ENCODE peak calls at places on chromosome 6, in nine cellular contexts. One of them, this sample, is unnamed.

GRCh38 chr6:81987293-81987692 is 234.8 kb upstream of the TENT5A start:
- DNase-seq in SK-N-SH: no peak
- DNase-seq in WTC11: no peak
- DNase-seq in type B pancreatic cell: no peak
- DNase-seq in heart left ventricle: no peak
- DNase-seq in glutamatergic neuron: no peak
- DNase-seq in cardiac muscle cell: no peak
- DNase-seq in fibroblast of mammary gland: no peak
- DNase-seq in psoas muscle: no peak
- DNase-seq in this sample: no peak

GRCh38 chr6:15096894-15097837 is 148.7 kb upstream of the JARID2 start:
- DNase-seq in psoas muscle: no peak
- DNase-seq in cardiac muscle cell: no peak
- DNase-seq in SK-N-SH: no peak
- DNase-seq in glutamatergic neuron: no peak
- DNase-seq in fibroblast of mammary gland: no peak
- DNase-seq in heart left ventricle: no peak
- DNase-seq in type B pancreatic cell: no peak
- DNase-seq in WTC11: no peak
- DNase-seq in this sample: no peak

GRCh38 chr6:47483853-47484546 is 6.4 kb downstream of the CD2AP start:
- DNase-seq in psoas muscle: no peak
- DNase-seq in fibroblast of mammary gland: peak; percentile 71
- DNase-seq in heart left ventricle: no peak
- DNase-seq in WTC11: no peak
- DNase-seq in SK-N-SH: no peak
- DNase-seq in type B pancreatic cell: no peak
- DNase-seq in glutamatergic neuron: no peak
- DNase-seq in cardiac muscle cell: no peak
- DNase-seq in this sample: no peak

GRCh38 chr6:39080246-39080875 is 31.8 kb downstream of the GLP1R start:
- DNase-seq in cardiac muscle cell: no peak
- DNase-seq in WTC11: no peak
- DNase-seq in heart left ventricle: no peak
- DNase-seq in glutamatergic neuron: no peak
- DNase-seq in type B pancreatic cell: peak; percentile 43
- DNase-seq in fibroblast of mammary gland: no peak
- DNase-seq in SK-N-SH: no peak
- DNase-seq in psoas muscle: no peak
- DNase-seq in this sample: no peak

GRCh38 chr6:152309006-152309405 is 328.2 kb downstream of the SYNE1 start:
- DNase-seq in fibroblast of mammary gland: no peak
- DNase-seq in glutamatergic neuron: no peak
- DNase-seq in SK-N-SH: no peak
- DNase-seq in cardiac muscle cell: no peak
- DNase-seq in WTC11: no peak
- DNase-seq in type B pancreatic cell: no peak
- DNase-seq in psoas muscle: no peak
- DNase-seq in heart left ventricle: no peak
- DNase-seq in this sample: no peak

GRCh38 chr6:24910850-24911712 is 24.7 kb downstream of the RIPOR2 start:
- DNase-seq in WTC11: peak; percentile 69
- DNase-seq in heart left ventricle: peak; percentile 74
- DNase-seq in fibroblast of mammary gland: peak; percentile 27
- DNase-seq in SK-N-SH: peak; percentile 81
- DNase-seq in psoas muscle: peak; percentile 66
- DNase-seq in cardiac muscle cell: peak; percentile 85
- DNase-seq in type B pancreatic cell: peak; percentile 75
- DNase-seq in glutamatergic neuron: peak; percentile 87
- DNase-seq in this sample: peak; percentile 86

GRCh38 chr6:119024111-119024510 is 54.4 kb downstream of the FAM184A start:
- DNase-seq in cardiac muscle cell: no peak
- DNase-seq in type B pancreatic cell: no peak
- DNase-seq in SK-N-SH: no peak
- DNase-seq in fibroblast of mammary gland: no peak
- DNase-seq in heart left ventricle: no peak
- DNase-seq in WTC11: no peak
- DNase-seq in glutamatergic neuron: no peak
- DNase-seq in psoas muscle: no peak
- DNase-seq in this sample: no peak

GRCh38 chr6:12047792-12048432 is 35.8 kb downstream of the HIVEP1 start:
- DNase-seq in WTC11: no peak
- DNase-seq in glutamatergic neuron: no peak
- DNase-seq in SK-N-SH: no peak
- DNase-seq in type B pancreatic cell: no peak
- DNase-seq in fibroblast of mammary gland: no peak
- DNase-seq in psoas muscle: no peak
- DNase-seq in cardiac muscle cell: no peak
- DNase-seq in heart left ventricle: no peak
- DNase-seq in this sample: no peak

GRCh38 chr6:24359640-24360454 is 2.0 kb upstream of the DCDC2 start:
- DNase-seq in fibroblast of mammary gland: peak; percentile 54
- DNase-seq in glutamatergic neuron: peak; percentile 93
- DNase-seq in type B pancreatic cell: peak; percentile 88
- DNase-seq in cardiac muscle cell: peak; percentile 86
- DNase-seq in WTC11: peak; percentile 96
- DNase-seq in heart left ventricle: peak; percentile 26
- DNase-seq in SK-N-SH: peak; percentile 88
- DNase-seq in psoas muscle: peak; percentile 66
- DNase-seq in this sample: peak; percentile 92

DNA sequence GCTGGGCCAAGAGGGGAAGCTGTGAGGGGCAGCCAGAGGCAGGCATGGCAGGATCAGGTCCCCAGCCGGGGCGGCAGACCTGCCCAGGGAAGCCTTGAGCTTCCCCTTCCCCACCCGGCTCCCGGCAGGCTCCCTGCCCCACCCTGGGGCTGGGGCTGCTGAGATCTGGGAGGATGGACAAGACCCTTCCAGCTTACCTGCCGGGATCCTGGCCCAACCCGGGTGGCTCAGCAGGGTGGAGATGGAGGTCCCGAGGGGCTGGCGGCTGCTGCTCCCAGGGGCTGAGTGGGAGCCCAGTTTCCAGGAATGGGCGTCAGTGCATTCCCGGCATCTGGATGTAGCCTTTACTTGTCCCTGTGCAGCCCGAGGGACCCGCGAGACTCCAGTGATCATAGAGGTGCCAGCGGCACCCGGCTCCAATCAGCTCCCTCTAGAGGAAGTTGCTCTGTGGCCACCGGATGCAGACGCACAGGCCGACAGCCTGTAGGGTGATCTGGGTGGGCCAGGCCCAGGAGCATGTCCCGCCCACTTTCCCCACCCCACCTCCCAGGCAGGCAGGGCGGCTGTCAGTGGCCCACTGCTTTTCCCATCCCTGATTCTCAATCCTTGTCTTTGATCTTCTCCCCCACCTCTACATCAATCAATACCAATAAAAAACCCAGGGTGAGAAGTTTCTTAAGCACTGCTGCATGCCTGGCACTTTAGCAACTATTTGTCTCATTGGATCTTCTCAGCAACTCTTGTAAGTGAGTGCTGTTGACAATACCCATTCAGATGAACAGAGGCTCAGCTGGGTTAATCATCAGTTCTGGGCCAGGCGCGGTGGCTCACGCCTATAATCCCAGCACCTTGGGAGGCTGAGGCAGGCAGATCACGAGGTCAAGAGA is at the start of gene BAK1:
- DNase-seq in glutamatergic neuron: peak; percentile 89
- DNase-seq in fibroblast of mammary gland: peak; percentile 85
- DNase-seq in SK-N-SH: peak; percentile 97
- DNase-seq in cardiac muscle cell: peak; percentile 94
- DNase-seq in psoas muscle: peak; percentile 89
- DNase-seq in heart left ventricle: peak; percentile 93
- DNase-seq in type B pancreatic cell: peak; percentile 84
- DNase-seq in WTC11: peak; percentile 91
- DNase-seq in this sample: peak; percentile 94
- TF ChIP-seq CTCF in glutamatergic neuron: peak; percentile 55
- TF ChIP-seq CTCF in fibroblast of mammary gland: peak; percentile 40
- TF ChIP-seq CTCF in SK-N-SH: peak; percentile 52
- TF ChIP-seq CTCF in cardiac muscle cell: peak; percentile 58
- TF ChIP-seq CTCF in psoas muscle: peak; percentile 46
- TF ChIP-seq CTCF in heart left ventricle: peak; percentile 20
- TF ChIP-seq CTCF in type B pancreatic cell: peak; percentile 65
- TF ChIP-seq CTCF in WTC11: no peak
- TF ChIP-seq CTCF in this sample: peak; percentile 64

DNA sequence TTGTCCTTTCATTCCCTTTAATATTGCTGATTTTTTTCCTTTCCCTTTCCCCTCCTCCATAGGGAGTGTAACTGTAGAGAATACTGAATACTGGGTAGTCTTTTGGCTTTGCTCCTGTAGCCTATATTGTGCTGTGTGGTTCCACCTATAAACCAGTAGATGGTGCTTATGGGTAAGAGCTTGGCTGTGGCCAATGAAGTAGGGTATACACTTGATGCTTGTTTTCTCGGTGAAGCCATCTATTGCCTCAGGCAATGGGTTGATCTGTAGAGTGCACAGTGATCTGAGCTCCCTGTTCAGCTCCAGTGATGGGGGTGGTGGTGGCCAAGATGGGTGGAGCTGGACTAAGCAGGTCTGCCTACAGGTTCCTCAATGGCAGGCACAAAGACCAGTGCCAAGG is 203.3 kb upstream of the IMPG1 start:
- DNase-seq in fibroblast of mammary gland: no peak
- DNase-seq in WTC11: no peak
- DNase-seq in glutamatergic neuron: no peak
- DNase-seq in cardiac muscle cell: no peak
- DNase-seq in SK-N-SH: peak; percentile 1
- DNase-seq in type B pancreatic cell: no peak
- DNase-seq in heart left ventricle: no peak
- DNase-seq in psoas muscle: no peak
- DNase-seq in this sample: no peak
- TF ChIP-seq CTCF in fibroblast of mammary gland: no peak
- TF ChIP-seq CTCF in WTC11: no peak
- TF ChIP-seq CTCF in glutamatergic neuron: no peak
- TF ChIP-seq CTCF in cardiac muscle cell: no peak
- TF ChIP-seq CTCF in SK-N-SH: peak; percentile 16
- TF ChIP-seq CTCF in type B pancreatic cell: no peak
- TF ChIP-seq CTCF in heart left ventricle: no peak
- TF ChIP-seq CTCF in psoas muscle: no peak
- TF ChIP-seq CTCF in this sample: no peak

GRCh38 chr6:6696867-6697531 is 108.5 kb downstream of the LY86 start:
- DNase-seq in fibroblast of mammary gland: peak; percentile 78
- DNase-seq in type B pancreatic cell: no peak
- DNase-seq in psoas muscle: peak; percentile 46
- DNase-seq in cardiac muscle cell: peak; percentile 88
- DNase-seq in SK-N-SH: peak; percentile 45
- DNase-seq in WTC11: peak; percentile 79
- DNase-seq in heart left ventricle: peak; percentile 64
- DNase-seq in glutamatergic neuron: peak; percentile 66
- DNase-seq in this sample: no peak

GRCh38 chr6:6695711-6696048 is 107.2 kb downstream of the LY86 start:
- DNase-seq in cardiac muscle cell: no peak
- DNase-seq in type B pancreatic cell: no peak
- DNase-seq in psoas muscle: no peak
- DNase-seq in SK-N-SH: no peak
- DNase-seq in fibroblast of mammary gland: peak; percentile 67
- DNase-seq in glutamatergic neuron: no peak
- DNase-seq in heart left ventricle: no peak
- DNase-seq in WTC11: no peak
- DNase-seq in this sample: no peak

GRCh38 chr6:6694825-6695710 is 106.5 kb downstream of the LY86 start:
- DNase-seq in psoas muscle: no peak
- DNase-seq in fibroblast of mammary gland: no peak
- DNase-seq in type B pancreatic cell: no peak
- DNase-seq in glutamatergic neuron: no peak
- DNase-seq in heart left ventricle: peak; percentile 60
- DNase-seq in WTC11: peak; percentile 63
- DNase-seq in SK-N-SH: no peak
- DNase-seq in cardiac muscle cell: peak; percentile 24
- DNase-seq in this sample: no peak

GRCh38 chr6:6697620-6698019 is 109.1 kb downstream of the LY86 start:
- DNase-seq in WTC11: no peak
- DNase-seq in psoas muscle: no peak
- DNase-seq in glutamatergic neuron: no peak
- DNase-seq in cardiac muscle cell: no peak
- DNase-seq in SK-N-SH: no peak
- DNase-seq in type B pancreatic cell: no peak
- DNase-seq in heart left ventricle: no peak
- DNase-seq in fibroblast of mammary gland: no peak
- DNase-seq in this sample: no peak

GRCh38 chr6:6694368-6694780 is 105.9 kb downstream of the LY86 start:
- DNase-seq in psoas muscle: no peak
- DNase-seq in heart left ventricle: no peak
- DNase-seq in SK-N-SH: no peak
- DNase-seq in glutamatergic neuron: no peak
- DNase-seq in WTC11: peak; percentile 50
- DNase-seq in cardiac muscle cell: no peak
- DNase-seq in type B pancreatic cell: no peak
- DNase-seq in fibroblast of mammary gland: no peak
- DNase-seq in this sample: no peak
- TF ChIP-seq CTCF in psoas muscle: no peak
- TF ChIP-seq CTCF in heart left ventricle: no peak
- TF ChIP-seq CTCF in SK-N-SH: no peak
- TF ChIP-seq CTCF in glutamatergic neuron: peak; percentile 10
- TF ChIP-seq CTCF in WTC11: no peak
- TF ChIP-seq CTCF in cardiac muscle cell: no peak
- TF ChIP-seq CTCF in type B pancreatic cell: no peak
- TF ChIP-seq CTCF in fibroblast of mammary gland: no peak
- TF ChIP-seq CTCF in this sample: no peak

GRCh38 chr6:36656441-36656840 is 22.1 kb upstream of the CDKN1A start:
- DNase-seq in heart left ventricle: no peak
- DNase-seq in psoas muscle: no peak
- DNase-seq in fibroblast of mammary gland: no peak
- DNase-seq in type B pancreatic cell: no peak
- DNase-seq in glutamatergic neuron: no peak
- DNase-seq in SK-N-SH: no peak
- DNase-seq in WTC11: no peak
- DNase-seq in cardiac muscle cell: no peak
- DNase-seq in this sample: no peak

GRCh38 chr6:36659271-36659670 is 19.2 kb upstream of the CDKN1A start:
- DNase-seq in SK-N-SH: no peak
- DNase-seq in psoas muscle: no peak
- DNase-seq in WTC11: no peak
- DNase-seq in heart left ventricle: no peak
- DNase-seq in glutamatergic neuron: no peak
- DNase-seq in type B pancreatic cell: no peak
- DNase-seq in cardiac muscle cell: no peak
- DNase-seq in fibroblast of mammary gland: peak; percentile 99
- DNase-seq in this sample: no peak

GRCh38 chr6:36655073-36655847 is 23.3 kb upstream of the CDKN1A start:
- DNase-seq in heart left ventricle: no peak
- DNase-seq in fibroblast of mammary gland: no peak
- DNase-seq in psoas muscle: no peak
- DNase-seq in WTC11: no peak
- DNase-seq in glutamatergic neuron: no peak
- DNase-seq in type B pancreatic cell: no peak
- DNase-seq in cardiac muscle cell: no peak
- DNase-seq in SK-N-SH: peak; percentile 80
- DNase-seq in this sample: no peak

GRCh38 chr6:36657942-36658544 is 20.5 kb upstream of the CDKN1A start:
- DNase-seq in type B pancreatic cell: no peak
- DNase-seq in fibroblast of mammary gland: peak; percentile 93
- DNase-seq in SK-N-SH: no peak
- DNase-seq in glutamatergic neuron: no peak
- DNase-seq in psoas muscle: no peak
- DNase-seq in heart left ventricle: no peak
- DNase-seq in WTC11: no peak
- DNase-seq in cardiac muscle cell: no peak
- DNase-seq in this sample: no peak

DNA sequence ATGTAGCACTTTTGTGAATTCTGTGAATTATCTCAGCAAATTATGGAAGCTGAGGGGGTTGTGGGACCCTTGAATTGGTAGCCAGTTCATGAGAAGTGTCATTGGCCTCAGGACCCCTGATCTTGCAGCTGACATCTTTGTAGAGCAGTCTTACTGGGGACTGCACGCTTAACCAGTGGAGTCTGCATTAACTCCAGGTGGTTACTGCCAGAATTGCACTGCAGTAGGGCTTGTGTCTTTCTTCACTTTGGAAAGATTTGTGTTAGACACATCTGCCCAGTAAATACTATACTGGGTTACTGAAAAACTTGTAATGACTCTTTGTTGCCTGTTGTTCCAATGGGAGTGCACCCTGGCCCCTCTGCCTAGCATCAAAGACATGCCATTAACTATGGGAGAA is 21.2 kb upstream of the CDKN1A start:
- DNase-seq in SK-N-SH: no peak
- DNase-seq in fibroblast of mammary gland: no peak
- DNase-seq in cardiac muscle cell: no peak
- DNase-seq in psoas muscle: no peak
- DNase-seq in glutamatergic neuron: no peak
- DNase-seq in heart left ventricle: no peak
- DNase-seq in WTC11: no peak
- DNase-seq in type B pancreatic cell: no peak
- DNase-seq in this sample: no peak
- TF ChIP-seq CTCF in SK-N-SH: no peak
- TF ChIP-seq CTCF in fibroblast of mammary gland: no peak
- TF ChIP-seq CTCF in cardiac muscle cell: no peak
- TF ChIP-seq CTCF in psoas muscle: no peak
- TF ChIP-seq CTCF in glutamatergic neuron: peak; percentile 13
- TF ChIP-seq CTCF in heart left ventricle: no peak
- TF ChIP-seq CTCF in WTC11: no peak
- TF ChIP-seq CTCF in type B pancreatic cell: no peak
- TF ChIP-seq CTCF in this sample: no peak

This sample was measured in osteocyte.